ENCODE peak calls at places on chromosomes 16 and 17, in eight cellular contexts. N is H1, A is stomach, J is GM12891, K is heart left ventricle, T is tibial nerve, U is A549, E is testis. L is an unnamed sample.

GRCh38 chr16:66899310-66899944 is 19.1 kb downstream of the PDP2 start:
- DNase-seq in N (no peak), A (no peak), J (no peak), K (no peak), T (no peak), U (no peak), E (no peak), L (no peak)

GRCh38 chr17:550041-550398 is 164.6 kb downstream of the VPS53 start:
- DNase-seq in N (no peak), A (no peak), J (no peak), K (no peak), T (no peak), U (peak), E (no peak), L (no peak)

GRCh38 chr16:10827691-10828341 is 9.2 kb upstream of the TVP23A start:
- DNase-seq in N (no peak), A (peak), J (no peak), K (peak), T (peak), U (no peak), E (peak), L (peak)

GRCh38 chr17:72400863-72401262 is 280.0 kb downstream of the SOX9 start:
- DNase-seq in N (no peak), A (no peak), J (no peak), K (no peak), T (no peak), U (no peak), E (no peak), L (no peak)

GRCh38 chr16:66486199-66486772 is 59.2 kb downstream of the BEAN1 start:
- DNase-seq in N (no peak), A (peak), J (no peak), K (no peak), T (no peak), U (no peak), E (no peak), L (no peak)

GRCh38 chr17:10151667-10152496 is 46.5 kb downstream of the GAS7 start:
- DNase-seq in N (no peak), A (peak), J (no peak), K (no peak), T (peak), U (no peak), E (peak), L (no peak)

GRCh38 chr17:1918346-1919021 is 88.7 kb downstream of the RPA1 start:
- DNase-seq in N (no peak), A (no peak), J (no peak), K (no peak), T (no peak), U (no peak), E (no peak), L (no peak)

GRCh38 chr17:50817142-50817751 is 18.1 kb upstream of the WFIKKN2 start:
- DNase-seq in N (peak), A (peak), J (no peak), K (peak), T (peak), U (peak), E (peak), L (peak)

GRCh38 chr16:16096161-16096857 is 127.0 kb downstream of the ABCC6 start:
- DNase-seq in N (no peak), A (no peak), J (no peak), K (peak), T (peak), U (no peak), E (peak), L (peak)

GRCh38 chr16:25747160-25747758 is 55.5 kb downstream of the HS3ST4 start:
- DNase-seq in N (peak), A (no peak), J (no peak), K (no peak), T (no peak), U (no peak), E (peak), L (no peak)

GRCh38 chr17:29376667-29377268 is 13.4 kb upstream of the TAOK1 start:
- DNase-seq in N (no peak), A (no peak), J (no peak), K (no peak), T (no peak), U (peak), E (peak), L (peak)

GRCh38 chr17:10792156-10792555 is 11.7 kb downstream of the TMEM238L start:
- DNase-seq in N (no peak), A (peak), J (no peak), K (no peak), T (no peak), U (no peak), E (no peak), L (no peak)

GRCh38 chr16:68287276-68288251 is 23.2 kb downstream of the SLC7A6OS start:
- DNase-seq in N (no peak), A (no peak), J (no peak), K (peak), T (peak), U (peak), E (peak), L (peak)

GRCh38 chr17:29617125-29617480 is 5.6 kb downstream of the CORO6 start:
- DNase-seq in N (peak), A (peak), J (peak), K (no peak), T (peak), U (peak), E (peak), L (peak)

GRCh38 chr17:35799942-35800341 is 4.5 kb upstream of the MMP28 start:
- DNase-seq in N (no peak), A (peak), J (no peak), K (peak), T (no peak), U (peak), E (peak), L (peak)

GRCh38 chr16:76857402-76857801 is 333.6 kb upstream of the MON1B start:
- DNase-seq in N (no peak), A (no peak), J (no peak), K (no peak), T (no peak), U (no peak), E (no peak), L (no peak)

GRCh38 chr16:86595983-86596605 is 17.7 kb downstream of the FOXL1 start:
- DNase-seq in N (no peak), A (no peak), J (no peak), K (no peak), T (no peak), U (no peak), E (no peak), L (no peak)

GRCh38 chr16:53998024-53998810 is 288.4 kb downstream of the IRX3 start:
- DNase-seq in N (no peak), A (no peak), J (no peak), K (no peak), T (no peak), U (peak), E (no peak), L (no peak)

GRCh38 chr17:41052594-41052993 is 2.4 kb downstream of the KRTAP2-2 start:
- DNase-seq in N (no peak), A (no peak), J (no peak), K (no peak), T (no peak), U (no peak), E (no peak), L (no peak)

GRCh38 chr17:34314279-34314678 is 5.0 kb upstream of the CCL8 start:
- DNase-seq in N (no peak), A (no peak), J (no peak), K (peak), T (peak), U (no peak), E (no peak), L (peak)

GRCh38 chr17:31488264-31488981 is 96.9 kb downstream of the RAB11FIP4 start:
- DNase-seq in N (no peak), A (peak), J (no peak), K (no peak), T (no peak), U (no peak), E (peak), L (peak)

GRCh38 chr16:50326835-50327465 is 41.8 kb downstream of the BRD7 start:
- DNase-seq in N (peak), A (no peak), J (no peak), K (no peak), T (peak), U (peak), E (no peak), L (no peak)

GRCh38 chr16:84730406-84731106 is 30.8 kb downstream of the USP10 start:
- DNase-seq in N (peak), A (peak), J (no peak), K (peak), T (peak), U (peak), E (peak), L (peak)

GRCh38 chr16:85312642-85313540 is 200.6 kb upstream of the CIBAR2 start:
- DNase-seq in N (peak), A (no peak), J (no peak), K (no peak), T (no peak), U (no peak), E (peak), L (no peak)

GRCh38 chr17:9402590-9403199 is 172.9 kb downstream of the STX8 start:
- DNase-seq in N (peak), A (no peak), J (no peak), K (no peak), T (no peak), U (peak), E (peak), L (peak)

GRCh38 chr17:59437766-59438165 is 106.3 kb downstream of the YPEL2 start:
- DNase-seq in N (no peak), A (no peak), J (no peak), K (no peak), T (no peak), U (no peak), E (no peak), L (no peak)

GRCh38 chr16:28130099-28131088 is 66.9 kb upstream of the GSG1L start:
- DNase-seq in N (no peak), A (no peak), J (no peak), K (no peak), T (no peak), U (no peak), E (no peak), L (no peak)

GRCh38 chr17:77451894-77452852 is 311.4 kb downstream of the SEC14L1 start:
- DNase-seq in N (peak), A (peak), J (no peak), K (peak), T (peak), U (no peak), E (peak), L (peak)
- TF ChIP-seq POLR2A in N (no peak), A (no peak), J (peak), K (no peak), T (peak), U (no peak), E (no peak), L (no peak)

GRCh38 chr17:57649191-57649590 is 95.9 kb downstream of the CCDC182 start:
- DNase-seq in N (no peak), A (no peak), J (no peak), K (no peak), T (no peak), U (no peak), E (no peak), L (no peak)
- TF ChIP-seq POLR2A in N (no peak), A (no peak), J (no peak), K (no peak), T (no peak), U (no peak), E (no peak), L (no peak)

DNA sequence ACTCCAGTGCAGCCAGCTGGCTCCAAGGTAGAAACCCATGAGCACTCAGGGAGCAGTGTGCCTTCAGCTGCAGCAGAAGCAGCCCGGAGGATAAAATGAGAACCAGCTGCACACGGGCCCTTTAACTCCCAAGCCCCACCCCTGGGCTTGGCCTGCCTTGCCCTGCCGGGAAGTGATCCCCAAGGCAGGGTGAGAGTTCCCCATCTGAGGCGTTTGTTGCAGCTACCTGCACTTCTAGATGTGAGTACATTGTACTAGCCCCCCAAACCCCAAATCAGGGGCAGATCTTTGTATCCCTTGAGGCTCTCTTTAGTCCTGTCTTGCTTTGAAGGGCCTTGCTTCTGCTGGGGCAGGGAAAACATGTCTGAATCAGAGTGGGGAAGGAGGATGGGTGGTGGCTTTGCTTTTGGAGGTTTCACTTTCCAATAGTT is at the start of gene MVP:
- DNase-seq in N (peak), A (peak), J (peak), K (peak), T (peak), U (peak), E (peak), L (peak)
- TF ChIP-seq POLR2A in N (no peak), A (no peak), J (peak), K (no peak), T (peak), U (no peak), E (no peak), L (peak)

GRCh38 chr17:28117304-28117703 is 74.8 kb downstream of the NLK start:
- DNase-seq in N (no peak), A (no peak), J (no peak), K (no peak), T (no peak), U (no peak), E (no peak), L (no peak)

GRCh38 chr17:28113269-28113668 is 70.8 kb downstream of the NLK start:
- DNase-seq in N (no peak), A (no peak), J (no peak), K (no peak), T (no peak), U (no peak), E (no peak), L (no peak)

GRCh38 chr17:28112199-28112995 is 69.9 kb downstream of the NLK start:
- DNase-seq in N (no peak), A (no peak), J (no peak), K (no peak), T (no peak), U (no peak), E (no peak), L (no peak)

GRCh38 chr17:28118362-28118761 is 75.9 kb downstream of the NLK start:
- DNase-seq in N (no peak), A (no peak), J (no peak), K (no peak), T (no peak), U (no peak), E (no peak), L (no peak)

DNA sequence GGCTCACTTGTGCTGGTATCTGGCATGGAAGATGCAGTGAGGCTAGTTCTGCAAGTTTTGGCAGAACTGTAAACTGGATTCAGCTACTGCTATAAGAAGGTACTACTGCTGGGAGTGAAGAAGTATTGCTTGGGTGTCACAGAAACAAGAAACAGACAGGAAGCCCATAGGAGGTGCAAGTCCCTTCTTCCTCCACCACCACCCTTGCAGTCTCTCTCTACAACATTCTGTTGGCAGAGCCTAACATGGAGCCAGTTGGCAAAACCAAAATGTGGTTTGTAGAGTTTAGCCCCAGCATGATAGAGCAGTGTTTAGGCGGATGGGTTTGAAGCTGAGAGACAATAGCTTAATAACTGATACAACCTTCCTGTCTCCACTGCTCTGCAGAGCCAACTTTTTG is 72.6 kb downstream of the NLK start:
- DNase-seq in N (no peak), A (no peak), J (no peak), K (no peak), T (no peak), U (no peak), E (no peak), L (no peak)
- TF ChIP-seq POLR2A in N (no peak), A (no peak), J (no peak), K (no peak), T (no peak), U (no peak), E (no peak), L (no peak)

GRCh38 chr16:47599512-47599911 is 138.4 kb downstream of the PHKB start:
- DNase-seq in N (no peak), A (no peak), J (no peak), K (no peak), T (no peak), U (no peak), E (no peak), L (no peak)

GRCh38 chr16:47604306-47604705 is 143.2 kb downstream of the PHKB start:
- DNase-seq in N (no peak), A (no peak), J (no peak), K (no peak), T (no peak), U (no peak), E (no peak), L (no peak)

GRCh38 chr16:47600376-47600775 is 139.2 kb downstream of the PHKB start:
- DNase-seq in N (no peak), A (no peak), J (no peak), K (no peak), T (no peak), U (no peak), E (no peak), L (no peak)
- TF ChIP-seq POLR2A in N (no peak), A (no peak), J (no peak), K (no peak), T (no peak), U (no peak), E (no peak), L (no peak)

DNA sequence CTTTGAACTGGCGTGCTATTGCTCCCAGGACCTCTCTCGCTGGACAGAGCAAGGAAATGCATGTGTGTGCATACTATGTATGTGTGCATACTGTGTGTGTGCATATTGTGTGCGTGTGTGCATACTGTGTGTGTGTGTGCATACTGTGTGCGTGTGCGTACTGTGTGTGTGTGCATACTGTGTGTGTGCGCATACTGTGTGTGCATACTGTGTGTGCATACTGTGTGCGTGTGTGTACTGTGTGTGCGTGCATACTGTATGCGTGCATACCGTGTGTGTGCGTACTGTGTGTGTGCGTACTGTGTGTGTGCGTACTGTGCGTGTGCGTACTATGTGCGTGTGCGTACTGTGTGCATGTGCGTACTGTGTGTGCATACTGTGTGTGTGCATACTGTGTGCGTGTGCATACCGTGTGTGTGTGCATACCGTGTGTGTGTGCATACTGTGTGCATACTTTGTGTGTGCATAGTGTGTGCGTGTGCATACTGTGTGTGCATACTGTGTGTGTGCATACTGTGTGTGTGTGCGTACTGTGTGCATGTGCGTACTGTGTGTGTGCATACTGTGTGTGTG is 89.4 kb downstream of the RPTOR start:
- DNase-seq in N (no peak), A (no peak), J (no peak), K (no peak), T (no peak), U (no peak), E (no peak), L (no peak)
- TF ChIP-seq POLR2A in N (no peak), A (no peak), J (no peak), K (no peak), T (no peak), U (peak), E (no peak), L (no peak)

DNA sequence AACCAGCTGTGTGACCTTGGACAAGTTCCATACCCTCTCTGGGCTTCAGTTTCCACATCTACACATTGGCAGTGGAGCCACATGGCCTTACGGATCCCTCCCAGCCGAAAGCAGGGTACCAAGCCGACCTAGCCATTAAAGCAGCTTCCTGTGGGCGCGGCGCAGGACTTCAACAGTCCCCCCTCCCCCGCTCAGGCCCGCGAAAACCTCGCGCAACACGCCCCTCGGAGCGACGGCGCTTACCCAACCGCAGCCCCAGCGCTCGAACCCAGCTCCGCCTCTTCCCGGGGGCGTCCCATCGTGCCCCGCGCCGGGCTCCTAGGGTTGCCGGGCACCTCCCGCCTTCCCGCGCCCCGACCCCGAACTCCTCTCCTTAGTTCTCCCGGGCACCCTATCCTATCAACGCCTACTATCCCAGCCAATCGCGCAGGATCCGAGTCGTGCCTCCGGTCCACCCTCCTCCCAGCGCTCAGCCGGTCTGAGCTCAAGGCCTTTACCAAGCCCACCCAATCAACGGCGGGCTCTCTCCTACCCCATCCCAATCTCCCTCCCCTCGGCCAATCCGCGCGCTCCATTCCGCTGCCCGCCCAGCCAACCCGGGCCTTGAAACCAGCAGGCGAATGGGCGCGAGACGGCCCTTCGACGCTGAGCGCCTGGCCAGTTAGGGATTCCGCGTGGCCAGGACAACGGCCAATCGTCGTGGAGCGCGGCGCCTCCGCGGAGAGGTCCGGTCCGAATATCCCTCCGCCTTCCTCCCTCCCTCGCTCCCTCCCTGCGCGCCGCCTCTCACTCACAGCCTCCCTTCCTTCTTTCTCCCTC is at the start of gene KPNB1:
- DNase-seq in N (peak), A (peak), J (peak), K (peak), T (peak), U (peak), E (peak), L (peak)
- TF ChIP-seq POLR2A in N (peak), A (peak), J (peak), K (no peak), T (peak), U (peak), E (no peak), L (peak)

GRCh38 chr16:2033057-2033911 is 6.6 kb downstream of the NHERF2 start:
- DNase-seq in N (peak), A (peak), J (no peak), K (peak), T (peak), U (peak), E (no peak), L (no peak)
- TF ChIP-seq POLR2A in N (no peak), A (no peak), J (no peak), K (no peak), T (peak), U (peak), E (no peak), L (peak)

GRCh38 chr17:75589919-75590303 is 2.3 kb downstream of the MYO15B start:
- DNase-seq in N (no peak), A (no peak), J (no peak), K (peak), T (no peak), U (no peak), E (no peak), L (no peak)

GRCh38 chr17:75590314-75590761 is 2.7 kb downstream of the MYO15B start:
- DNase-seq in N (no peak), A (no peak), J (no peak), K (peak), T (no peak), U (no peak), E (no peak), L (no peak)

GRCh38 chr17:75588546-75589016 is 981 bp downstream of the MYO15B start:
- DNase-seq in N (no peak), A (peak), J (no peak), K (peak), T (no peak), U (no peak), E (peak), L (peak)

GRCh38 chr17:75587718-75588545 is at the start of gene MYO15B:
- DNase-seq in N (peak), A (peak), J (peak), K (peak), T (peak), U (no peak), E (peak), L (peak)

GRCh38 chr17:75589017-75589918 is 1.7 kb downstream of the MYO15B start:
- DNase-seq in N (peak), A (peak), J (peak), K (peak), T (peak), U (peak), E (peak), L (peak)
- TF ChIP-seq POLR2A in N (no peak), A (no peak), J (no peak), K (no peak), T (peak), U (peak), E (no peak), L (no peak)